ENCODE peak calls at places on chromosomes 5 and 9, in four cellular contexts. One of them, this sample, is unnamed.

GRCh38 chr5:158039911-158040347 is 181.0 kb upstream of the CLINT1 start:
- DNase-seq in astrocyte of the hippocampus: peak
- DNase-seq in SW 1271: no peak
- DNase-seq in HFFc6: no peak
- DNase-seq in this sample: no peak

GRCh38 chr5:2904956-2905355 is 153.5 kb upstream of the IRX2 start:
- DNase-seq in astrocyte of the hippocampus: no peak
- DNase-seq in SW 1271: no peak
- DNase-seq in HFFc6: no peak
- DNase-seq in this sample: no peak

GRCh38 chr5:96569770-96570169 is 92.4 kb upstream of the CAST start:
- DNase-seq in astrocyte of the hippocampus: no peak
- DNase-seq in SW 1271: no peak
- DNase-seq in HFFc6: no peak
- DNase-seq in this sample: no peak

GRCh38 chr5:137872476-137872875 is 4.8 kb downstream of the MYOT start:
- DNase-seq in astrocyte of the hippocampus: no peak
- DNase-seq in SW 1271: no peak
- DNase-seq in HFFc6: no peak
- DNase-seq in this sample: no peak

GRCh38 chr5:56873056-56873455 is 36.3 kb upstream of the SETD9 start:
- DNase-seq in astrocyte of the hippocampus: no peak
- DNase-seq in SW 1271: no peak
- DNase-seq in HFFc6: no peak
- DNase-seq in this sample: no peak

GRCh38 chr5:35337332-35338168 is 107.3 kb upstream of the PRLR start:
- DNase-seq in astrocyte of the hippocampus: no peak
- DNase-seq in SW 1271: no peak
- DNase-seq in HFFc6: no peak
- DNase-seq in this sample: no peak

GRCh38 chr9:133589454-133590227 is 19.5 kb downstream of the FAM163B start:
- DNase-seq in astrocyte of the hippocampus: no peak
- DNase-seq in SW 1271: no peak
- DNase-seq in HFFc6: no peak
- DNase-seq in this sample: peak

GRCh38 chr5:33936004-33936380 is 194 bp upstream of the RXFP3 start:
- DNase-seq in astrocyte of the hippocampus: peak
- DNase-seq in SW 1271: no peak
- DNase-seq in HFFc6: peak
- DNase-seq in this sample: peak

GRCh38 chr9:85704744-85705143 is 37.0 kb downstream of the AGTPBP1 start:
- DNase-seq in astrocyte of the hippocampus: no peak
- DNase-seq in SW 1271: no peak
- DNase-seq in HFFc6: no peak
- DNase-seq in this sample: no peak

GRCh38 chr9:20740304-20740703 is 56.2 kb downstream of the FOCAD start:
- DNase-seq in astrocyte of the hippocampus: no peak
- DNase-seq in SW 1271: no peak
- DNase-seq in HFFc6: no peak
- DNase-seq in this sample: no peak

GRCh38 chr9:109821711-109822110 is 41.7 kb downstream of the PALM2AKAP2 start:
- DNase-seq in astrocyte of the hippocampus: peak
- DNase-seq in SW 1271: no peak
- DNase-seq in HFFc6: peak
- DNase-seq in this sample: no peak

GRCh38 chr9:137311171-137311970 is 9.3 kb upstream of the NRARP start:
- DNase-seq in astrocyte of the hippocampus: no peak
- DNase-seq in SW 1271: no peak
- DNase-seq in HFFc6: no peak
- DNase-seq in this sample: no peak

GRCh38 chr5:139708877-139709586 is 60.9 kb downstream of the CXXC5 start:
- DNase-seq in astrocyte of the hippocampus: peak
- DNase-seq in SW 1271: no peak
- DNase-seq in HFFc6: peak
- DNase-seq in this sample: peak

GRCh38 chr9:93365427-93366118 is 85.9 kb upstream of the FAM120A start:
- DNase-seq in astrocyte of the hippocampus: no peak
- DNase-seq in SW 1271: no peak
- DNase-seq in HFFc6: no peak
- DNase-seq in this sample: no peak

GRCh38 chr5:24141046-24141445 is 503.7 kb downstream of the CDH10 start:
- DNase-seq in astrocyte of the hippocampus: no peak
- DNase-seq in SW 1271: no peak
- DNase-seq in HFFc6: no peak
- DNase-seq in this sample: no peak

GRCh38 chr5:79612667-79613190 is 488 bp downstream of the TENT2 start:
- DNase-seq in astrocyte of the hippocampus: no peak
- DNase-seq in SW 1271: no peak
- DNase-seq in HFFc6: no peak
- DNase-seq in this sample: no peak

GRCh38 chr9:135334953-135335460 is 144.6 kb upstream of the PPP1R26 start:
- DNase-seq in astrocyte of the hippocampus: no peak
- DNase-seq in SW 1271: no peak
- DNase-seq in HFFc6: no peak
- DNase-seq in this sample: no peak

GRCh38 chr9:110029422-110029814 is 178.5 kb downstream of the C9orf152 start:
- DNase-seq in astrocyte of the hippocampus: peak
- DNase-seq in SW 1271: peak
- DNase-seq in HFFc6: peak
- DNase-seq in this sample: no peak

GRCh38 chr5:142109356-142110045 is 922 bp downstream of the NDFIP1 start:
- DNase-seq in astrocyte of the hippocampus: peak
- DNase-seq in SW 1271: peak
- DNase-seq in HFFc6: peak
- DNase-seq in this sample: no peak

GRCh38 chr5:137296213-137296702 is 202.9 kb downstream of the SPOCK1 start:
- DNase-seq in astrocyte of the hippocampus: peak
- DNase-seq in SW 1271: no peak
- DNase-seq in HFFc6: no peak
- DNase-seq in this sample: no peak

GRCh38 chr9:134968011-134968822 is 50.5 kb upstream of the FCN1 start:
- DNase-seq in astrocyte of the hippocampus: peak
- DNase-seq in SW 1271: no peak
- DNase-seq in HFFc6: no peak
- DNase-seq in this sample: peak

GRCh38 chr9:9108641-9109040 is 1309.1 kb upstream of the DMAC1 start:
- DNase-seq in astrocyte of the hippocampus: peak
- DNase-seq in SW 1271: no peak
- DNase-seq in HFFc6: no peak
- DNase-seq in this sample: no peak

GRCh38 chr9:79134654-79135053 is 437.1 kb upstream of the TLE4 start:
- DNase-seq in astrocyte of the hippocampus: peak
- DNase-seq in SW 1271: peak
- DNase-seq in HFFc6: peak
- DNase-seq in this sample: peak

GRCh38 chr5:60178101-60178500 is 284.6 kb upstream of the PDE4D start:
- DNase-seq in astrocyte of the hippocampus: peak
- DNase-seq in SW 1271: no peak
- DNase-seq in HFFc6: no peak
- DNase-seq in this sample: no peak

GRCh38 chr5:151158287-151158661 is 695 bp upstream of the ANXA6 start:
- DNase-seq in astrocyte of the hippocampus: no peak
- DNase-seq in SW 1271: no peak
- DNase-seq in HFFc6: no peak
- DNase-seq in this sample: no peak

GRCh38 chr9:36725777-36726356 is 153.2 kb downstream of the MELK start:
- DNase-seq in astrocyte of the hippocampus: no peak
- DNase-seq in SW 1271: no peak
- DNase-seq in HFFc6: no peak
- DNase-seq in this sample: no peak

GRCh38 chr9:136089697-136090045 is 5.4 kb downstream of the NACC2 start:
- DNase-seq in astrocyte of the hippocampus: peak
- DNase-seq in SW 1271: peak
- DNase-seq in HFFc6: peak
- DNase-seq in this sample: no peak

GRCh38 chr9:35669331-35670145 is 4.2 kb upstream of the CA9 start:
- DNase-seq in astrocyte of the hippocampus: peak
- DNase-seq in SW 1271: no peak
- DNase-seq in HFFc6: no peak
- DNase-seq in this sample: no peak

GRCh38 chr5:131357739-131358561 is 94.1 kb downstream of the CDC42SE2 start:
- DNase-seq in astrocyte of the hippocampus: no peak
- DNase-seq in SW 1271: no peak
- DNase-seq in HFFc6: no peak
- DNase-seq in this sample: no peak

GRCh38 chr5:125245216-125245615 is 498.8 kb upstream of the ZNF608 start:
- DNase-seq in astrocyte of the hippocampus: no peak
- DNase-seq in SW 1271: no peak
- DNase-seq in HFFc6: no peak
- DNase-seq in this sample: peak

GRCh38 chr9:17571825-17572224 is 7.0 kb upstream of the SH3GL2 start:
- DNase-seq in astrocyte of the hippocampus: no peak
- DNase-seq in SW 1271: no peak
- DNase-seq in HFFc6: no peak
- DNase-seq in this sample: no peak

GRCh38 chr5:65126670-65127069 is 355.1 kb downstream of the ADAMTS6 start:
- DNase-seq in astrocyte of the hippocampus: peak
- DNase-seq in SW 1271: no peak
- DNase-seq in HFFc6: no peak
- DNase-seq in this sample: peak

GRCh38 chr9:116868212-116868611 is 181.1 kb downstream of the TRIM32 start:
- DNase-seq in astrocyte of the hippocampus: no peak
- DNase-seq in SW 1271: no peak
- DNase-seq in HFFc6: no peak
- DNase-seq in this sample: no peak

GRCh38 chr5:80864706-80865435 is 95.3 kb upstream of the RASGRF2 start:
- DNase-seq in astrocyte of the hippocampus: no peak
- DNase-seq in SW 1271: no peak
- DNase-seq in HFFc6: no peak
- DNase-seq in this sample: no peak

GRCh38 chr9:81534138-81534865 is 155.0 kb downstream of the TLE1 start:
- DNase-seq in astrocyte of the hippocampus: no peak
- DNase-seq in SW 1271: no peak
- DNase-seq in HFFc6: no peak
- DNase-seq in this sample: no peak

GRCh38 chr5:116543501-116543900 is 31.1 kb downstream of the SEMA6A start:
- DNase-seq in astrocyte of the hippocampus: peak
- DNase-seq in SW 1271: no peak
- DNase-seq in HFFc6: no peak
- DNase-seq in this sample: no peak

GRCh38 chr9:90969021-90969675 is 167.5 kb downstream of the SYK start:
- DNase-seq in astrocyte of the hippocampus: no peak
- DNase-seq in SW 1271: no peak
- DNase-seq in HFFc6: no peak
- DNase-seq in this sample: no peak